ENCODE peak calls at places on chromosomes 16 and 17, in ten cellular contexts. I is AG04450; Q is type B pancreatic cell; M is CD8-positive, alpha-beta T cell; J is fibroblast of the aortic adventitia; W is neural crest cell; G is PC-3; R is glutamatergic neuron; S is nephron progenitor cell; O is Panc1. E is an unnamed sample.

GRCh38 chr16:19894586-19894985 is 9.9 kb upstream of the GPRC5B start:
- DNase-seq in I (no peak), Q (no peak), M (no peak), J (no peak), W (no peak), G (no peak), R (no peak), S (no peak), O (no peak), E (no peak)

GRCh38 chr16:60120586-60120985 is 1386.5 kb upstream of the GOT2 start:
- DNase-seq in I (no peak), Q (no peak), M (no peak), J (no peak), W (no peak), G (no peak), R (no peak), S (no peak), O (no peak), E (no peak)

GRCh38 chr17:10198509-10199249 is at the start of gene GAS7:
- DNase-seq in I (no peak), Q (peak), M (peak), J (no peak), W (peak), G (no peak), R (peak), S (peak), O (no peak), E (peak)

GRCh38 chr17:72719582-72720493 is 372.6 kb downstream of the SLC39A11 start:
- DNase-seq in I (no peak), Q (no peak), M (peak), J (no peak), W (peak), G (no peak), R (no peak), S (no peak), O (no peak), E (no peak)

GRCh38 chr17:81966343-81967243 is 5.6 kb upstream of the NOTUM start:
- DNase-seq in I (peak), Q (no peak), M (no peak), J (no peak), W (peak), G (no peak), R (peak), S (peak), O (no peak), E (no peak)

GRCh38 chr17:18116078-18116477 is 7.5 kb downstream of the MYO15A start:
- DNase-seq in I (no peak), Q (no peak), M (no peak), J (no peak), W (no peak), G (no peak), R (no peak), S (no peak), O (no peak), E (no peak)

GRCh38 chr16:84449156-84450140 is 55.0 kb downstream of the MEAK7 start:
- DNase-seq in I (no peak), Q (peak), M (no peak), J (no peak), W (no peak), G (no peak), R (no peak), S (no peak), O (no peak), E (no peak)

GRCh38 chr17:82977586-82977985 is 101.8 kb upstream of the METRNL start:
- DNase-seq in I (no peak), Q (no peak), M (no peak), J (no peak), W (no peak), G (no peak), R (no peak), S (no peak), O (no peak), E (no peak)

GRCh38 chr16:11114366-11115164 is 141.4 kb downstream of the SOCS1 start:
- DNase-seq in I (no peak), Q (no peak), M (no peak), J (no peak), W (no peak), G (no peak), R (no peak), S (no peak), O (no peak), E (no peak)

GRCh38 chr17:31064707-31065106 is 30.1 kb upstream of the NF1 start:
- DNase-seq in I (no peak), Q (no peak), M (no peak), J (no peak), W (no peak), G (no peak), R (no peak), S (no peak), O (no peak), E (no peak)

GRCh38 chr17:37092041-37092440 is 143.3 kb downstream of the AATF start:
- DNase-seq in I (no peak), Q (no peak), M (no peak), J (no peak), W (no peak), G (no peak), R (no peak), S (no peak), O (no peak), E (no peak)

GRCh38 chr17:55577687-55578086 is 66.4 kb upstream of the SMIM36 start:
- DNase-seq in I (no peak), Q (no peak), M (no peak), J (no peak), W (no peak), G (no peak), R (no peak), S (no peak), O (no peak), E (no peak)

GRCh38 chr17:63740464-63741181 is 976 bp downstream of the STRADA start:
- DNase-seq in I (no peak), Q (no peak), M (no peak), J (peak), W (no peak), G (peak), R (no peak), S (no peak), O (no peak), E (no peak)

GRCh38 chr16:17177242-17177967 is 293.4 kb downstream of the XYLT1 start:
- DNase-seq in I (no peak), Q (no peak), M (no peak), J (peak), W (no peak), G (no peak), R (no peak), S (no peak), O (no peak), E (no peak)

GRCh38 chr16:48231675-48232214 is 12.4 kb upstream of the LONP2 start:
- DNase-seq in I (peak), Q (no peak), M (no peak), J (peak), W (peak), G (peak), R (peak), S (peak), O (peak), E (peak)

GRCh38 chr16:55043499-55043898 is 112.8 kb downstream of the IRX5 start:
- DNase-seq in I (no peak), Q (no peak), M (no peak), J (no peak), W (no peak), G (no peak), R (no peak), S (no peak), O (no peak), E (no peak)
- TF ChIP-seq CTCF in I (no peak), Q (no peak), M (no peak), J (no peak), W (no peak), G (no peak), R (no peak), S (no peak), O (no peak), E (no peak)

DNA sequence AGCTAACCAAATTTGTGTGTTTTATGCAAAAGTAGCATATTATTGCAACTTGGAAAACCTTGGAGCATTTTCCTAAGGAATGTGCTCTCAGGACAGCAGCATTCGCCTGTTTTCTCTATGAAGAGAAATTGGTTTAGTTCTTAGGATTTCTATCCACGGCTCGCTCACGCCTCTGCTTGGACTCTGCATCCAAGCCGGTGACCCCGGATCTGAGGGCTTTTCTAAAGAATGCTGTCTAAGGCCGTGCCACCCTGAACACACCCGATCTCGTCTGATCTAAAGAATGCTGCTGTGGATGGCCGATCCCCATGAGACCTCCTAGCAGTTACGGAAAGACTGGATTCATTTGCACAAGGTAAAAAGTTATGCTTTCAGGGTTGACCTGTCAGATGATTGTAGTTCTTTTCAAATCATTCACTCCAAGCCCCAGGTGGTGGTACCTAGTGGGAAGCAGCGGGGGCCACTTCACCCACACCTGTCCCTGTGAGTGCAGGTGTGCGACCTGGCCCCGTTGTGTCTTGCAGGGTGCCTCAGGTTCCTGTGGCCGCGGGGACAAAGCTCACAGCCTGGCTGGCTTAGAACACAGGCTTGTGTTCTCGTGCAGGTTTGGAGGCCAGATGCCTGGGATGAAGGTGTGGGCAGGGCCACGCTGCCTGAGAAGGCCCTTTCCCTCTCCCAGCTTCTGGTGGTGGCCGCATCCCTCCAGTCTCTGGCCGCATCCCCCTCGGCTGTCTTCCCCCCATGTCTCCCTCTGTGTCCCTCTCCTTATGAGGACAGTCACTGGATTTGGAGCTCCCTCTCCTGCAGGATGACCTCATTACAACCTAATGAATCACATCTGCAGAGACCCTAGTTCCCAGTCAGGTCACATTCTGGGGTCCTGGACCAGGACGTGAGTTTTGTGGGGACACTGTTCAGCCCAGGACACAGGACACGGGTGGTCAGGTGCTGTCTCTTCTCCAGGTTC is 71.1 kb downstream of the BANP start:
- DNase-seq in I (no peak), Q (no peak), M (no peak), J (no peak), W (no peak), G (no peak), R (no peak), S (no peak), O (no peak), E (no peak)
- TF ChIP-seq CTCF in I (no peak), Q (no peak), M (no peak), J (no peak), W (no peak), G (no peak), R (no peak), S (no peak), O (no peak), E (no peak)

GRCh38 chr17:40614431-40615294 is 33.0 kb downstream of the SMARCE1 start:
- DNase-seq in I (no peak), Q (no peak), M (no peak), J (no peak), W (no peak), G (no peak), R (no peak), S (no peak), O (no peak), E (no peak)
- TF ChIP-seq CTCF in I (no peak), Q (no peak), M (no peak), J (no peak), W (no peak), G (no peak), R (no peak), S (no peak), O (no peak), E (no peak)

GRCh38 chr16:58336332-58337089 is 41.7 kb upstream of the PRSS54 start:
- DNase-seq in I (peak), Q (peak), M (peak), J (peak), W (peak), G (peak), R (peak), S (peak), O (peak), E (peak)

GRCh38 chr16:58337090-58337444 is 42.2 kb upstream of the PRSS54 start:
- DNase-seq in I (no peak), Q (no peak), M (no peak), J (no peak), W (no peak), G (no peak), R (no peak), S (no peak), O (no peak), E (no peak)

GRCh38 chr16:58333937-58334336 is 39.1 kb upstream of the PRSS54 start:
- DNase-seq in I (no peak), Q (no peak), M (no peak), J (no peak), W (no peak), G (no peak), R (no peak), S (no peak), O (no peak), E (no peak)

GRCh38 chr16:58338205-58338604 is 43.4 kb upstream of the PRSS54 start:
- DNase-seq in I (no peak), Q (no peak), M (no peak), J (no peak), W (no peak), G (no peak), R (no peak), S (no peak), O (no peak), E (no peak)

DNA sequence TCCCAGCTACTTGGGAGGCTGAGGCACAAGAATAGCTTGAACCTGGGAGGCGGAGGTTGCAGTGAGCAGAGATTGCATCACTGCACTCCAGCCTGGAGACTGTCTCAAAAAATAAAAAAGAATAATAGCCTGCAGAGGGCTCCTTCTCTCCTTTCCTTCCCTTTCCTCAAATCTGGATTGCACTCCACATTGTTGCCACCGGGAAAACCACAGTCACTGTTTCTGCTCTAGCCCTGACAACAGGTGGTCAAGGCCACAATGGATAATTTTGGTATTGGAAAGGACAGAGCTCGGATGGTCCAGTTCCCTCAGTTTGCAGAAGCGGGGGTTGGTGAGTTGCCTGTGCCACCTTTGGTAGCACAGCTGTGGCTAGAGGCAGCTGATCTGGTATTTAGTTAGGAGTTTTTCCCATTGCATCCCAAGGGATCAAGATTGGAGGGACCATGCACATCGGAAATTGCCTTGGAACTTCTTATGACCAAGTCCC is 44.7 kb upstream of the PRSS54 start:
- DNase-seq in I (no peak), Q (no peak), M (no peak), J (peak), W (no peak), G (peak), R (no peak), S (no peak), O (no peak), E (peak)
- TF ChIP-seq CTCF in I (peak), Q (peak), M (no peak), J (peak), W (peak), G (peak), R (no peak), S (no peak), O (peak), E (peak)

DNA sequence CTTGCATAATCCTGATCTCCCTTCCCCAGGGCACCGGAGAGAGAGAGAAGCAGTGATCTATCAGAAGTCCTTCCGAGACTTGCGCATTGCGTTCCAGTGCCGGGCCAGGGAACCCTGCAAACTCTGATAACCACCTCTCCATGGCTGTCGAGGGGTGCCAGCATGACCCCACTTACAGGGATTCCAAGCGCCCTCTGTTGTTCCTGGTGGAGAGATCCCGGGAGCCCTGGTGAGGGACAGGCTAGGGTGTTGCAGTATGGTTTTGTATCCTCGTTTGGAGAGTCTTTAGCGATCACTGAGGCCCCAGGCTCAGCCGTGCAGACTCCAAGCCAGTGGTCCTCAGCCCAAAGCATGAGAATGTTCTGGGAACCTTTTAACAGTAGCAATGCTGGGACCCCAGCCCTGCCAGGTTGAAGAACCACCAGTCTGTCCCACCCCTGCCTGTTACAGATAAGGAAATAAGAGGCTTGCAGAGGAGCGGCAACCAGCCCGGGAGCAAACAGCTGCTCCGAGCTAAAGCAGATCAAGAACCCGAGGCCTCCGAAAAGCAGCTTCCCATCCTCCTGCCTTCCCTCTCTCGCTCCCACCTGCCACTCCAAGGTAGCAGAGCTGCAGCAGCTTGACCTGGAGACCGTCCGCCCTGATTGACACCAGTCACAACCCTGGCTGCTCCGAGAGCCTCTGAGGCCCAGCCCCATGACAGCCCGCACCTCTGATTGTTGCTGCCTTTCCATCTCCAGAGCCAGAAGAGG is 150.3 kb upstream of the RPL38 start:
- DNase-seq in I (no peak), Q (no peak), M (no peak), J (no peak), W (no peak), G (no peak), R (no peak), S (no peak), O (no peak), E (no peak)
- TF ChIP-seq CTCF in I (no peak), Q (no peak), M (no peak), J (no peak), W (no peak), G (no peak), R (no peak), S (no peak), O (no peak), E (no peak)

GRCh38 chr17:66198242-66198641 is 6.3 kb upstream of the CEP112 start:
- DNase-seq in I (no peak), Q (no peak), M (no peak), J (no peak), W (no peak), G (no peak), R (no peak), S (no peak), O (no peak), E (no peak)

GRCh38 chr17:66203274-66204015 is 11.5 kb upstream of the CEP112 start:
- DNase-seq in I (no peak), Q (no peak), M (no peak), J (no peak), W (no peak), G (no peak), R (no peak), S (no peak), O (no peak), E (no peak)

GRCh38 chr17:66200685-66201092 is 8.8 kb upstream of the CEP112 start:
- DNase-seq in I (peak), Q (no peak), M (peak), J (peak), W (peak), G (peak), R (peak), S (peak), O (peak), E (peak)
- TF ChIP-seq CTCF in I (peak), Q (peak), M (peak), J (peak), W (peak), G (peak), R (no peak), S (peak), O (peak), E (peak)

DNA sequence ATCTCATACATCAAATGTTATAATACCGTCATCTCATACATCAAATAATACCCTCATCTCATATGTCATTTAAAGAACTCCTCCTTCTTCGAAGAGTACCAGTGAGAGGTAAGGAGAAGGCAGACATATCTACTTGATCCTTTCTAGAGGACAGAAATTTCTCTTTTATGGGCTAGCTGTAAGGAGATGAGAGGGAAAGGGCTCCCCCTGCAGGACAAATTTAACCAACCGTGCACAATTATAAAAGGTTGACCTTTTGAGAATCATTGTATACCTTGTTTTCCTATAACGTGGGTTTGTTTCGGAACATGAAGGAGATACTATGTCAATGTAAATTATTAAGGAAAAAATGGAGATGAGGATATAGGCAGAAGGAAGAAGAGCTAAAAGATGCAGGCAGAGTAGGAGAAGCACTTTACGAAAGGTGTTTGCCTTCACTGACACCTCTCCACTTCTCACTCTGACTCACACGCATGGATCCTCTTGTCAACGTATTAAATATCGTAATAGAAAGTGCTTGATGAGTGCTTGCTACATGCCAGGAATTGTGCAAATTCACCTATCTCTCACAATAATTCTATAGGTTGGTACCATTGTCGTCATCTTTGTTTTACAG is 465.9 kb upstream of the ERCC4 start:
- DNase-seq in I (no peak), Q (no peak), M (no peak), J (no peak), W (peak), G (peak), R (peak), S (peak), O (no peak), E (peak)
- TF ChIP-seq CTCF in I (no peak), Q (peak), M (no peak), J (no peak), W (peak), G (peak), R (peak), S (peak), O (peak), E (peak)

DNA sequence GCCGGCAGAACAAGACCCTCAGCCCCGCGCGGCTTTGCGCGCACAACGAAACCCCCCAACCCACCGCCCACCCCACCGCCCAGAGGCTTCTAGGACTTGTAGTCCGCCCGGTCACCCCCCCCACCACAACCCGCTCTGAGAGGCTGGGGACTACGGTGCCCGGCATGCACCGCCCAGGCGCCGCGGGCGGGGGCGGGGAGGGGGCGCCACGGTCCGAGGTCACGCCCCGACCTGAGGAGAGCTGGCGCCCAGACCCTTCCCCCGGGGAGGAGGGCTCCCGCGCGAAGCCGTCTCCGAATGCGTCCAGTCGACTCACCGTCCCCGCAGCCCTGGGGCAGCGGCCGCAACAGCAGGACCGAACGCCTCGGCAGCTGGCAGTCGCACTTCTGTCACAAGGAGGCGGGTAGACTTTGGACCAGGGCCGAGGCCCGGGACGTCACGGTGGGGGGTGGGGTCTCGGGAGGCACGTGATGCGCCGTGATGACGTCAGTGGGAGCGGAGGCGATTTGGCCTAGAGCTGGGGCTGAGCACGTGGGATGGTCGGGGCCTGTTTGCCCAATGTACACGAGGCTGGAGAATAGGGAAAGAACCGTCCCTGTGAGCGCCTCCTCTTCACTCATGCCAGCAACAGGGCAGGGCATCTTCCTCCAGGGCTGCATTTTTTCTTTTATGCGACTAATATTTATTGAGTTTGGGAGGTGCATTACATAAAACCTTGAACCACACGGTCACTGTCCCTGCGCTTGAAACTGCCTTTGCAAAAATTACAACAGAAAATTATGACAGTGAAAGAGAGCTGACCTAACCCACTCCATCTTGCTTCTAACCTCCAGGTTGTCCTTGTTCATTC is at the start of gene CDIP1:
- DNase-seq in I (peak), Q (peak), M (peak), J (peak), W (peak), G (peak), R (peak), S (peak), O (peak), E (peak)
- TF ChIP-seq CTCF in I (no peak), Q (peak), M (no peak), J (no peak), W (no peak), G (no peak), R (no peak), S (no peak), O (no peak), E (peak)